ENCODE peak calls at places on chromosomes 1 and 21, in five cellular contexts. L, C, N, P and H are unnamed samples.

GRCh38 chr1:220371324-220371723 is 99.1 kb upstream of the RAB3GAP2 start:
- DNase-seq in N (no peak), C (peak), P (no peak), L (no peak), H (peak)

GRCh38 chr1:51058863-51059262 is 43.2 kb upstream of the C1orf185 start:
- DNase-seq in C (no peak), L (no peak), P (no peak), N (peak), H (no peak)

GRCh38 chr1:47219001-47219400 is 13.0 kb downstream of the TAL1 start:
- DNase-seq in N (no peak), L (no peak), P (no peak), C (no peak), H (no peak)

GRCh38 chr1:176529395-176529794 is 66.4 kb downstream of the PAPPA2 start:
- DNase-seq in P (no peak), L (no peak), C (no peak), N (no peak), H (no peak)

GRCh38 chr21:31273278-31273677 is 70.8 kb downstream of the TIAM1 start:
- DNase-seq in C (no peak), N (no peak), L (no peak), P (no peak), H (no peak)

GRCh38 chr1:38028671-38029070 is 16.1 kb downstream of the UTP11 start:
- DNase-seq in P (peak), N (no peak), L (no peak), C (no peak), H (no peak)

GRCh38 chr1:87179851-87180519 is 148.7 kb upstream of the LMO4 start:
- DNase-seq in P (no peak), L (no peak), N (no peak), C (no peak), H (no peak)

GRCh38 chr1:156463874-156464273 is 36.7 kb downstream of the MEF2D start:
- DNase-seq in L (no peak), N (no peak), P (peak), C (no peak), H (no peak)

GRCh38 chr1:99660496-99660895 is 14.6 kb downstream of the PALMD start:
- DNase-seq in P (no peak), N (no peak), L (no peak), C (no peak), H (no peak)

GRCh38 chr1:56202743-56203142 is 376.6 kb downstream of the PLPP3 start:
- DNase-seq in N (no peak), L (no peak), P (no peak), C (no peak), H (peak)
- H3K4me2 ChIP-seq in N (no peak), L (no peak), P (no peak), C (no peak), H (no peak)

GRCh38 chr1:45421935-45422334 is 69.0 kb downstream of the TESK2 start:
- DNase-seq in C (no peak), N (no peak), P (no peak), L (no peak), H (no peak)
- H3K4me2 ChIP-seq in C (no peak), N (no peak), P (no peak), L (no peak), H (no peak)

GRCh38 chr1:115764541-115764940 is 4.0 kb downstream of the CASQ2 start:
- DNase-seq in C (peak), L (peak), P (peak), N (no peak), H (peak)
- H3K4me2 ChIP-seq in C (no peak), L (no peak), P (no peak), N (no peak), H (no peak)

GRCh38 chr1:226679303-226679702 is 59.8 kb downstream of the ITPKB start:
- DNase-seq in L (no peak), P (no peak), C (no peak), N (no peak), H (no peak)

GRCh38 chr1:226677121-226678020 is 61.7 kb downstream of the ITPKB start:
- DNase-seq in L (peak), C (no peak), N (no peak), P (no peak), H (peak)

GRCh38 chr1:226678251-226678650 is 60.8 kb downstream of the ITPKB start:
- DNase-seq in L (no peak), P (no peak), N (no peak), C (no peak), H (no peak)

GRCh38 chr1:226679853-226680516 is 59.1 kb downstream of the ITPKB start:
- DNase-seq in C (no peak), L (no peak), N (no peak), P (peak), H (peak)

GRCh38 chr1:226678701-226679100 is 60.4 kb downstream of the ITPKB start:
- DNase-seq in P (no peak), L (no peak), N (no peak), C (no peak), H (no peak)
- H3K4me2 ChIP-seq in P (no peak), L (no peak), N (peak), C (no peak), H (no peak)

GRCh38 chr1:203553501-203553900 is 59.5 kb downstream of the OPTC start:
- DNase-seq in N (no peak), P (no peak), L (no peak), C (no peak), H (no peak)

GRCh38 chr1:203551550-203551949 is 57.6 kb downstream of the OPTC start:
- DNase-seq in P (no peak), L (no peak), C (no peak), N (no peak), H (no peak)

GRCh38 chr1:203548917-203549708 is 55.2 kb downstream of the OPTC start:
- DNase-seq in P (no peak), L (no peak), N (no peak), C (no peak), H (no peak)

GRCh38 chr1:203547771-203548421 is 53.9 kb downstream of the OPTC start:
- DNase-seq in N (no peak), C (no peak), P (no peak), L (no peak), H (no peak)

DNA sequence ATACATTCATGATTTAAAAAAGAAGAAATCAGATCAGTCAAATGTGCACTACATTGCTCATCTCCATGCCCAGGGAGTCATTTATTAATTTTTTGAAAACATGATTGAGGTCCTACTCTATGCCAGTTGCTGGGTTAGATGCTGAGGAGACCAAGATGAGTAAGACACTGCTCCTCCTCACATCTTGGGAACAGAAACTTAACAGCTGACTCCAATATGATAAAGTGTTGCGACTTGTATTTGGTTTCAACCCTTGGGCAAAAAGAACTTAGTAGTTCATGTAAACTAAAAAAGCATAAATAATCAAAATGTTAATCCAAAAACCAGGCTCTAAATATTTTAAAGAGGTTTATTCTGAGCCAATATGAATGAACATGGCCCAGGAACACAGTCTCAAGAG is 56.9 kb downstream of the OPTC start:
- DNase-seq in C (no peak), L (no peak), P (no peak), N (no peak), H (no peak)
- H3K4me2 ChIP-seq in C (no peak), L (no peak), P (no peak), N (no peak), H (no peak)